ENCODE peak calls at places on chromosomes 6 and 20, in seven cellular contexts. M is lower lobe of right lung; B is CD8-positive, alpha-beta T cell; S is SK-N-SH; N is transverse colon; X is uterus; U is PC-3. Y is an unnamed sample. For H3K4me1, the result is how much of the 10 kb centered on the place peaks cover.

GRCh38 chr20:58457083-58457680 is 58.0 kb downstream of the APCDD1L start:
- DNase-seq in M (no peak), B (no peak), S (peak), N (no peak), X (no peak), U (peak), Y (no peak)

GRCh38 chr6:73644030-73644429 is 9.8 kb downstream of the SLC17A5 start:
- DNase-seq in M (no peak), B (no peak), S (no peak), N (no peak), X (no peak), U (peak), Y (no peak)

GRCh38 chr6:106089981-106090380 is 3.8 kb downstream of the PRDM1 start:
- DNase-seq in M (no peak), B (no peak), S (no peak), N (no peak), X (no peak), U (peak), Y (no peak)

GRCh38 chr6:5950448-5950847 is 56.3 kb downstream of the NRN1 start:
- DNase-seq in M (no peak), B (no peak), S (peak), N (no peak), X (no peak), U (peak), Y (peak)

GRCh38 chr20:41001497-41001896 is 27.1 kb upstream of the TOP1 start:
- DNase-seq in M (no peak), B (no peak), S (no peak), N (no peak), X (no peak), U (no peak), Y (no peak)

GRCh38 chr20:56957737-56958553 is 308.5 kb downstream of the BMP7 start:
- DNase-seq in M (no peak), B (no peak), S (peak), N (no peak), X (no peak), U (no peak), Y (no peak)

GRCh38 chr6:46776070-46776752 is 17.0 kb upstream of the MEP1A start:
- DNase-seq in M (no peak), B (no peak), S (no peak), N (no peak), X (no peak), U (no peak), Y (no peak)

GRCh38 chr6:35267446-35267845 is 7.9 kb downstream of the ZNF76 start:
- DNase-seq in M (no peak), B (no peak), S (no peak), N (no peak), X (no peak), U (no peak), Y (no peak)

GRCh38 chr20:9482180-9482579 is 32.2 kb upstream of the LAMP5 start:
- DNase-seq in M (no peak), B (no peak), S (no peak), N (no peak), X (no peak), U (no peak), Y (no peak)

GRCh38 chr20:61434361-61434781 is 182.3 kb downstream of the CDH4 start:
- DNase-seq in M (no peak), B (no peak), S (no peak), N (no peak), X (no peak), U (no peak), Y (no peak)

GRCh38 chr6:68777956-68778355 is 142.9 kb downstream of the ADGRB3 start:
- DNase-seq in M (no peak), B (no peak), S (peak), N (no peak), X (no peak), U (peak), Y (no peak)

GRCh38 chr6:26329763-26330511 is 35.1 kb upstream of the BTN3A2 start:
- DNase-seq in M (no peak), B (no peak), S (no peak), N (peak), X (no peak), U (peak), Y (no peak)

GRCh38 chr6:158999154-158999668 is 791 bp downstream of the RSPH3 start:
- DNase-seq in M (no peak), B (no peak), S (no peak), N (no peak), X (no peak), U (no peak), Y (no peak)

GRCh38 chr6:136510782-136511181 is 39.4 kb downstream of the MAP7 start:
- DNase-seq in M (no peak), B (no peak), S (no peak), N (no peak), X (no peak), U (no peak), Y (no peak)

GRCh38 chr6:169087436-169088046 is 166.1 kb downstream of the THBS2 start:
- DNase-seq in M (no peak), B (no peak), S (no peak), N (no peak), X (no peak), U (no peak), Y (no peak)

GRCh38 chr20:1844723-1845523 is 50.3 kb upstream of the SIRPA start:
- DNase-seq in M (peak), B (no peak), S (peak), N (peak), X (peak), U (no peak), Y (no peak)

GRCh38 chr20:45946149-45946970 is 11.9 kb downstream of the PCIF1 start:
- DNase-seq in M (peak), B (no peak), S (no peak), N (peak), X (no peak), U (no peak), Y (no peak)

GRCh38 chr6:17432356-17432755 is 39.0 kb downstream of the CAP2 start:
- DNase-seq in M (no peak), B (no peak), S (no peak), N (no peak), X (no peak), U (no peak), Y (no peak)

GRCh38 chr6:165884813-165885765 is 222.0 kb upstream of the PDE10A start:
- DNase-seq in M (peak), B (peak), S (peak), N (peak), X (peak), U (peak), Y (peak)

GRCh38 chr6:88840806-88841539 is 122.4 kb downstream of the RNGTT start:
- DNase-seq in M (no peak), B (no peak), S (no peak), N (no peak), X (no peak), U (no peak), Y (no peak)

GRCh38 chr20:47349365-47350180 is 6.9 kb downstream of the ZMYND8 start:
- DNase-seq in M (no peak), B (no peak), S (no peak), N (no peak), X (no peak), U (no peak), Y (no peak)

GRCh38 chr6:53616450-53617357 is 48.9 kb downstream of the KLHL31 start:
- DNase-seq in M (no peak), B (no peak), S (no peak), N (no peak), X (no peak), U (peak), Y (no peak)

GRCh38 chr6:46781478-46782378 is 11.5 kb upstream of the MEP1A start:
- DNase-seq in M (no peak), B (no peak), S (peak), N (peak), X (peak), U (peak), Y (peak)

GRCh38 chr6:108348655-108349349 is 53.9 kb downstream of the AFG1L start:
- DNase-seq in M (no peak), B (no peak), S (no peak), N (no peak), X (no peak), U (no peak), Y (no peak)

GRCh38 chr6:67863346-67863745 is 771.7 kb upstream of the ADGRB3 start:
- DNase-seq in M (no peak), B (no peak), S (no peak), N (no peak), X (no peak), U (peak), Y (no peak)

GRCh38 chr6:109527989-109528388 is 45.0 kb upstream of the ZBTB24 start:
- DNase-seq in M (no peak), B (no peak), S (no peak), N (no peak), X (no peak), U (peak), Y (no peak)

GRCh38 chr6:257031-257725 is 35.1 kb upstream of the DUSP22 start:
- DNase-seq in M (no peak), B (no peak), S (no peak), N (no peak), X (no peak), U (peak), Y (no peak)

GRCh38 chr6:161908872-161909271 is 635.0 kb upstream of the AGPAT4 start:
- DNase-seq in M (no peak), B (no peak), S (no peak), N (no peak), X (no peak), U (peak), Y (no peak)

GRCh38 chr6:1739680-1740079 is 130.0 kb downstream of the FOXC1 start:
- DNase-seq in M (no peak), B (no peak), S (no peak), N (no peak), X (no peak), U (no peak), Y (no peak)

GRCh38 chr6:1736346-1737105 is 126.8 kb downstream of the FOXC1 start:
- DNase-seq in M (no peak), B (no peak), S (no peak), N (no peak), X (no peak), U (no peak), Y (no peak)

GRCh38 chr6:1737463-1738311 is 128.0 kb downstream of the FOXC1 start:
- DNase-seq in M (no peak), B (no peak), S (no peak), N (no peak), X (no peak), U (no peak), Y (no peak)

GRCh38 chr6:1738682-1739081 is 129.0 kb downstream of the FOXC1 start:
- DNase-seq in M (no peak), B (no peak), S (no peak), N (no peak), X (no peak), U (no peak), Y (no peak)

GRCh38 chr6:1739220-1739619 is 129.5 kb downstream of the FOXC1 start:
- DNase-seq in M (no peak), B (no peak), S (no peak), N (peak), X (no peak), U (no peak), Y (no peak)
- H3K4me3 ChIP-seq in M (no peak), B (no peak), S (no peak), N (no peak), X (no peak), U (no peak), Y (no peak)

GRCh38 chr20:10662661-10663458 is 10.9 kb downstream of the JAG1 start:
- DNase-seq in M (no peak), B (no peak), S (no peak), N (no peak), X (peak), U (no peak), Y (no peak)

GRCh38 chr20:10666221-10667076 is 7.3 kb downstream of the JAG1 start:
- DNase-seq in M (no peak), B (no peak), S (no peak), N (no peak), X (peak), U (no peak), Y (no peak)

GRCh38 chr20:10667077-10667401 is 6.8 kb downstream of the JAG1 start:
- DNase-seq in M (peak), B (no peak), S (no peak), N (no peak), X (peak), U (no peak), Y (no peak)

GRCh38 chr20:10665791-10666190 is 8.0 kb downstream of the JAG1 start:
- DNase-seq in M (no peak), B (no peak), S (no peak), N (no peak), X (peak), U (no peak), Y (no peak)

DNA sequence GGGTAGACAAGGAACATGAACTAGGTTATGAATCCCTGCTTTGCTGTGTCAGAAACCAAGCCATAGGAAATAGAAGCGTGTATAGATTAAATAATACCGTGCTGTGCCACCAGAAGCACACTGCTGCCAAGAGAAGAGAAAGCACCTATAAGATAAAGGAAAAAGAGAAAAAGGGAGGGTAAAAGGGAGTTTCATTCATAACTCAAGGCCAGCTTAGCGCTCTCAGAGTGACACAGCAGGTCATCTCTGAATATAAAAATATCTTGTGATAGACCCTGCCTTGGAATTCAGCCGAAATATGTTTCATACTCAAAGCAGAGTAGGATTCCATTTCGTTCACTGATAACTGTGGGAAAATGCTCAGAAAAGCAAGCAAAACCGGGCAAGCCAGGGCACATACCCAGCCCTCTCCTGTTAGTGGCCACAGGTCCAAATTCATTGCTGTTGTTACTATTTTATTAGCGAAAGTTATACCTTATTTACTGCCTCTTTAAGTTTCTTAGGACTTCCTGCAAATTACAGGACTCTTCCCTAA is 8.7 kb downstream of the JAG1 start:
- DNase-seq in M (no peak), B (no peak), S (no peak), N (no peak), X (no peak), U (no peak), Y (no peak)
- H3K4me1 ChIP-seq in M (half or more), B (under half), S (under half), N (half or more), X (under half), U (under half), Y (under half)

GRCh38 chr6:37357288-37357687 is 3.5 kb downstream of the RNF8 start:
- DNase-seq in M (no peak), B (no peak), S (no peak), N (no peak), X (no peak), U (no peak), Y (no peak)

GRCh38 chr6:37354526-37355384 is 972 bp downstream of the RNF8 start:
- DNase-seq in M (peak), B (no peak), S (peak), N (peak), X (peak), U (peak), Y (no peak)

GRCh38 chr6:37359034-37359433 is 5.3 kb downstream of the RNF8 start:
- DNase-seq in M (no peak), B (no peak), S (no peak), N (no peak), X (no peak), U (no peak), Y (no peak)

GRCh38 chr6:37353761-37354525 is at the start of gene RNF8:
- DNase-seq in M (peak), B (peak), S (peak), N (peak), X (peak), U (peak), Y (peak)

GRCh38 chr6:37357860-37358259 is 4.1 kb downstream of the RNF8 start:
- DNase-seq in M (no peak), B (no peak), S (no peak), N (no peak), X (no peak), U (no peak), Y (no peak)
- H3K4me3 ChIP-seq in M (no peak), B (no peak), S (no peak), N (no peak), X (no peak), U (no peak), Y (no peak)

DNA sequence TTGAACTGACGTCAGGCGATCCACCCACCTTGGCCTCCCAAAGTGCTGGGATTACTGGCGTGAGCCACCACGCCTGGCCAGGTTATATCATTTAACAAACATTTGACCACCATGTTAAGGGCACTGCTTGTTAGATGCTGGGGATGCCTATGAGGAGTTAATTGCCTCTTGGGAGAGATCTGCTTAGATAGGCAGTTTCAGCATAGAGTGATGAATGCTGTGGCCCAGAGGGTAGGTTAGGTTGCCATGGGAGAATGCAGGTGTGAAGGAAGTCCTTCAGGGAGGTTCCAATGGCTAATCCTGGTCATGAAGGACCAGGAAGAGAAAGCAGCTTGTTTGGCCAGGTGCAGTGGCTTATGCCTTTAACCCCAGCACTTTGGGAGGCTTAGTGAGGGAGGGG is 17.0 kb downstream of the PHF20 start:
- DNase-seq in M (no peak), B (no peak), S (no peak), N (no peak), X (no peak), U (no peak), Y (no peak)
- H3K4me1 ChIP-seq in M (under half), B (under half), S (under half), N (under half), X (under half), U (under half), Y (under half)

GRCh38 chr6:27650620-27651370 is 177.9 kb upstream of the ZNF184 start:
- DNase-seq in M (no peak), B (no peak), S (peak), N (no peak), X (no peak), U (peak), Y (no peak)
- H3K4me3 ChIP-seq in M (no peak), B (no peak), S (peak), N (no peak), X (no peak), U (peak), Y (peak)

DNA sequence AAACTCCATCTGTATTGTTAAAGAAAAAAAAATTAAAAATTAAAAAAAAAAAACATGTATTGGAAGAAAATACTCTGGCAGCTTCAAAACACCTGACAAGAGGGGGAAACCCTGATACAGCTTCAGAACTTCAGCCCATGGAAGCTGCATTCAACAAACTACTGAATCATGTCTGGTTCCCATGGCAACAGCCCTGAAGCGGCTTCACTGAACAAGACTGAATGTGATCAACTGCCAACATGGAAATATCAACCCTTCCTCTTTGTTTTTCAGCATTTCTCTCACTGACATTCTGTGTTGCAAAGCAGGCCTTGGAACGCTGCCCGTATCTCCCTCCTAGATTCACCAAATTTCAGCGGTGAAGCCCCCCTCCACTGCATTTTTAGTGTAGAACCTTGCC is 91.3 kb upstream of the SHLD1 start:
- DNase-seq in M (peak), B (no peak), S (no peak), N (peak), X (peak), U (peak), Y (no peak)
- H3K4me1 ChIP-seq in M (half or more), B (under half), S (under half), N (under half), X (under half), U (under half), Y (under half)

GRCh38 chr6:156865019-156865629 is 87.9 kb downstream of the ARID1B start:
- DNase-seq in M (no peak), B (no peak), S (no peak), N (no peak), X (no peak), U (no peak), Y (no peak)

GRCh38 chr6:156867121-156867520 is 89.9 kb downstream of the ARID1B start:
- DNase-seq in M (no peak), B (no peak), S (no peak), N (no peak), X (no peak), U (peak), Y (no peak)

GRCh38 chr6:156868385-156868784 is 91.2 kb downstream of the ARID1B start:
- DNase-seq in M (no peak), B (no peak), S (no peak), N (no peak), X (no peak), U (no peak), Y (no peak)

GRCh38 chr6:156864557-156864956 is 87.4 kb downstream of the ARID1B start:
- DNase-seq in M (no peak), B (no peak), S (no peak), N (no peak), X (no peak), U (peak), Y (no peak)

DNA sequence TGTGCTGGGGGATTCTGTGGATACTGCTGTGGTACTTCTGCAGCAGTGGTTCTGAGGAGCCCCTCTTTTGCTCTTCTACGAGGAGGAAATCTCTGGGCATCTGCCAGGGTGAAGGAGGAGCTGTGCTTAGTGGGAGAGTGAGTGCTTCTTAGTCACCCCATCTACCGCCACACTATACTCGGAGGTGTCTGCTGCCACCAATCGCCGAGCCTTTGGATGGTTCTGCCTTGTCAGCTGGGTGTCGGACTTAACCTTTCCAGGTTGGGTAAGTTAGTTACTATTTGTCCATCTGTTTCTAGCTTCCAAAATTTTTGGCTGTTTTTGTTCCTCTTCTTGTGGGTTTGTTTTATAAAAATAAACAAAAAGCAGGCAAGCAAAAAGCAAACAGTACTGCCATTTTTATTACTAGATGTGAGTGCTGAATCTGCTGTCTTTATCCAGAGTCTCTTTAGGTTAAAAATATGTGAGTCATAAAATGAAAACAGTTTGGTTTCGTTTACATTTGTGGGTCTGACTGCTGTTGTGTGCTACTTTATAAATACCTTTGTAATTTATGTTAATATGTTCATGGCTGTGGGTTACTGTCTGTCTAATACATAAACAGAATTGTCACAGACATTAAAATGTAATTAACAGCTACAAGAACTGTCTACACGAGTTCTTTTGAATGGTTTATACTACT is 89.1 kb downstream of the ARID1B start:
- DNase-seq in M (no peak), B (no peak), S (no peak), N (peak), X (peak), U (peak), Y (no peak)
- H3K4me3 ChIP-seq in M (no peak), B (no peak), S (no peak), N (no peak), X (no peak), U (peak), Y (no peak)